ENCODE peak calls at places on chromosomes 11 and 22, in six cellular contexts. U is neural progenitor cell, T is iPS DF 6.9, N is psoas muscle, B is A549, I is GM12878. O is an unnamed sample. For H3K4me1, the result is how much of the 10 kb centered on the place peaks cover.

GRCh38 chr11:35030716-35031213 is 108.2 kb upstream of the CD44 start:
- DNase-seq in U (no peak), T (no peak), N (peak), B (peak), I (no peak), O (peak)

GRCh38 chr22:37777122-37777687 is 30.5 kb upstream of the GCAT start:
- DNase-seq in U (no peak), T (no peak), N (peak), B (no peak), I (peak), O (peak)

GRCh38 chr22:35995772-35996171 is 32.9 kb downstream of the RBFOX2 start:
- DNase-seq in U (no peak), T (no peak), N (peak), B (no peak), I (no peak), O (peak)

GRCh38 chr22:17633217-17633997 is 4.9 kb upstream of the ATP6V1E1 start:
- DNase-seq in U (no peak), T (no peak), N (no peak), B (peak), I (no peak), O (peak)

GRCh38 chr11:12876988-12877387 is 132.1 kb upstream of the RASSF10 start:
- DNase-seq in U (no peak), T (no peak), N (no peak), B (no peak), I (no peak), O (peak)

GRCh38 chr11:85828640-85828978 is 17.7 kb upstream of the SYTL2 start:
- DNase-seq in U (no peak), T (no peak), N (no peak), B (peak), I (no peak), O (no peak)

GRCh38 chr11:116782728-116783127 is 5.1 kb downstream of the ZPR1 start:
- DNase-seq in U (no peak), T (no peak), N (no peak), B (no peak), I (no peak), O (no peak)

GRCh38 chr11:67522844-67523555 is at the start of gene CABP2:
- DNase-seq in U (peak), T (no peak), N (no peak), B (no peak), I (no peak), O (no peak)

GRCh38 chr11:77762426-77762825 is 58.1 kb downstream of the RSF1 start:
- DNase-seq in U (no peak), T (no peak), N (no peak), B (no peak), I (no peak), O (no peak)

GRCh38 chr11:113538801-113539200 is 63.6 kb upstream of the DRD2 start:
- DNase-seq in U (no peak), T (no peak), N (no peak), B (no peak), I (no peak), O (no peak)

GRCh38 chr22:39519681-39520053 is 695 bp upstream of the ATF4 start:
- DNase-seq in U (peak), T (no peak), N (peak), B (peak), I (no peak), O (peak)

GRCh38 chr11:114088836-114089235 is 29.3 kb downstream of the ZBTB16 start:
- DNase-seq in U (no peak), T (no peak), N (peak), B (no peak), I (no peak), O (no peak)

GRCh38 chr22:40797427-40797826 is 21.7 kb downstream of the SLC25A17 start:
- DNase-seq in U (no peak), T (no peak), N (no peak), B (no peak), I (no peak), O (no peak)

GRCh38 chr11:28858076-28858475 is 749.9 kb downstream of the METTL15 start:
- DNase-seq in U (no peak), T (no peak), N (no peak), B (no peak), I (no peak), O (no peak)

GRCh38 chr11:72553748-72554147 is 119.4 kb upstream of the CLPB start:
- DNase-seq in U (peak), T (peak), N (no peak), B (peak), I (no peak), O (no peak)

GRCh38 chr11:315516-315994 is 1.7 kb downstream of the IFITM1 start:
- DNase-seq in U (no peak), T (no peak), N (peak), B (no peak), I (no peak), O (no peak)

GRCh38 chr22:49968831-49969661 is 8.5 kb downstream of the PIM3 start:
- DNase-seq in U (peak), T (no peak), N (peak), B (no peak), I (no peak), O (peak)

GRCh38 chr22:27203276-27203660 is 545.9 kb downstream of the MIAT start:
- DNase-seq in U (no peak), T (no peak), N (no peak), B (no peak), I (no peak), O (no peak)

GRCh38 chr11:68816251-68816776 is 25.4 kb downstream of the CPT1A start:
- DNase-seq in U (peak), T (no peak), N (no peak), B (no peak), I (no peak), O (no peak)

GRCh38 chr11:8604078-8604723 is 10.2 kb upstream of the STK33 start:
- DNase-seq in U (peak), T (no peak), N (peak), B (peak), I (no peak), O (peak)

GRCh38 chr11:73237471-73238290 is 19.6 kb downstream of the P2RY2 start:
- DNase-seq in U (no peak), T (no peak), N (peak), B (no peak), I (no peak), O (peak)

DNA sequence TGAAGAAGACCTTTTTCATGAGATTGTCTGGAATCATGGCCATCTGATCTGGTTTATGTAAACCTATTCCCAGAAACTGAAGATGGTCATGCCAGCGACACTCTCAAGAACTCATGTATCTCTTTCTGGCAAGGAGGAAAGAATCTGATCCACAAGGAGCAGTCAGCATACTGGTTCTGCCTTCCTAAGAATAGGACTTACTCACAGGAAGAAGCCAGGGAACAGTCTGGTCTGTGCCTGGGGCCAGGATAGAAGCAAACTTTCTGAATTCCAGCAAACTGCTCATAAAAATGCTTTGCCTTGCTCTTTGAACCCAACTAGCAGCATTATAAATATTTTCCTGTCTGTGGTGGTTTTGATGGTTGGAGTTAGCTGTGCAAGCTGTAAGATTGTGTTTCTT is 628.1 kb upstream of the ANO5 start:
- DNase-seq in U (no peak), T (no peak), N (no peak), B (peak), I (no peak), O (no peak)
- H3K4me1 ChIP-seq in U (under half), T (under half), N (under half), B (half or more), I (under half), O (under half)

DNA sequence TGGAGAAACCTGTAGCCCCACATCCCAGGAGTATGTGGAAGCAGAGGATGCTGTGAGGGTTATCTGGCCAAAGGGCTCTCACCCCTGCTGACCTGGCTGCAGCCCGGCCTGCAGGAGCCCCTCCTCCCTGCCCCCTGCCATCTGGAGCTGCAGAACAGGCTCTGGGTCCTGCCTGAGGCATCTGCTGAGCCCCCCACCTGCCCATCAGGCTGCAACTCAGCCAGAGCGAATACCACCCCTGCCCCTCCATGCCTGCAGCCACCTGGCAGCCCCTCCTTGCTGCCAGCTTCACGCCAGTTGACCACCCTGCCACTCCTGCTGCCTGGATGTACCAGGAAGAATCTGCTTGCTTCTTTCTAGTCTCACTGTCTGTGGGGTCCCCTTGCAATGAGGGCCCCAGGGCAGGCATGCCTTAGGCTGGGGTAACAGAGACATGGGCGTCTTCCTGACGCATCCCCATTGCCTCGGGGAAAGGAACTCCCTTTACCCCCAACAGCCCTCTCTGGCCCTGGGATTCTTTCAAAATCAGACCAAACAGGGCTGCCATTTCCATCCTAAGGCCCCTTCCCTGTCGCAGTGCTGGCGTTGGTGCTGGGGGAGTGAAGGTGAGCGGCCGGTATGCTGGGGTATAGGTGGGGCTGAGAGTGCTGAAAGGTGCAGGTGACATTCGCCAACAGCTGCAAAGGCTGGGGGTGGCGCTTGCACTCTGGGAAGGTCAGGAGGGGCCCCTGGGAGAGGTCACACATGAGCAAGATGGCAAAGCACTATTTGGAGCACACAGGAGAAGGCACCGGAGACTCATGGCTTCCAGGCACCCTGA is 1334.6 kb downstream of the TBC1D22A start:
- DNase-seq in U (peak), T (no peak), N (no peak), B (no peak), I (no peak), O (no peak)
- H3K4me3 ChIP-seq in U (no peak), T (no peak), N (no peak), B (no peak), I (peak), O (no peak)

DNA sequence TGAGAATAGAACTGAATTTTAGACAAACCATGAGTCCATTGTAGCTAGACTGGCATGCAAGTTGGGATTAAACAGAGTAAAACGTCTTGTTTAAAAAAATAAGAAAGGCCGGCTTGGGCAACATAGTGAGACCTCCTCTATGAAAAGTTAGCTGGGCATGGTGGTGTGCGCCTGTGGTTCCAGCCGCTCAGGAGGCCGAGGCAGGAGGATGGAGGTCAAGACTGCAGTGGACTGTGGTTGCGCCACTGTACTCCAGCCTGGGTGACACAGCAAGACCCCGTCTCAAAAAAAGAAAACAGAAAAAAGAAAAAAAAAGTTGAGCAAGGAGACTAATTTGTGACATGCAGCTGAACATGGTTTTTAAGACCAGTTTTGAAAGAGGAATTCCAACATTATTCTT is 23.5 kb downstream of the CDPF1 start:
- DNase-seq in U (no peak), T (no peak), N (no peak), B (no peak), I (no peak), O (no peak)
- H3K27ac ChIP-seq in U (no peak), T (no peak), N (no peak), B (no peak), I (no peak), O (no peak)

GRCh38 chr11:126915430-126915829 is 85.1 kb downstream of the KIRREL3 start:
- DNase-seq in U (no peak), T (no peak), N (no peak), B (no peak), I (no peak), O (no peak)
- H3K4me1 ChIP-seq in U (under half), T (under half), N (under half), B (under half), I (under half), O (under half)

GRCh38 chr11:94544582-94544831 is 786 bp downstream of the FUT4 start:
- DNase-seq in U (no peak), T (no peak), N (no peak), B (no peak), I (no peak), O (no peak)

GRCh38 chr11:94544832-94545640 is 1.3 kb downstream of the FUT4 start:
- DNase-seq in U (peak), T (no peak), N (peak), B (no peak), I (no peak), O (no peak)

GRCh38 chr11:94546886-94547285 is 3.2 kb downstream of the FUT4 start:
- DNase-seq in U (no peak), T (no peak), N (no peak), B (no peak), I (no peak), O (no peak)

GRCh38 chr11:94543695-94544581 is at the start of gene FUT4:
- DNase-seq in U (peak), T (no peak), N (peak), B (peak), I (no peak), O (peak)

GRCh38 chr11:94545641-94546470 is 2.1 kb downstream of the FUT4 start:
- DNase-seq in U (no peak), T (no peak), N (no peak), B (no peak), I (no peak), O (no peak)
- H3K4me3 ChIP-seq in U (peak), T (peak), N (peak), B (no peak), I (peak), O (no peak)

GRCh38 chr22:30996462-30996861 is 27.4 kb downstream of the TUG1 start:
- DNase-seq in U (no peak), T (no peak), N (no peak), B (no peak), I (no peak), O (no peak)

GRCh38 chr22:30990675-30991074 is 21.6 kb downstream of the TUG1 start:
- DNase-seq in U (no peak), T (no peak), N (no peak), B (no peak), I (no peak), O (no peak)

GRCh38 chr22:30989473-30989872 is 20.4 kb downstream of the TUG1 start:
- DNase-seq in U (no peak), T (no peak), N (no peak), B (no peak), I (no peak), O (no peak)

GRCh38 chr22:30994960-30995359 is 25.9 kb downstream of the TUG1 start:
- DNase-seq in U (no peak), T (no peak), N (no peak), B (no peak), I (no peak), O (no peak)

GRCh38 chr22:30992565-30992964 is 23.5 kb downstream of the TUG1 start:
- DNase-seq in U (no peak), T (no peak), N (no peak), B (no peak), I (no peak), O (peak)
- H3K27ac ChIP-seq in U (no peak), T (no peak), N (no peak), B (no peak), I (no peak), O (no peak)

GRCh38 chr22:42938976-42939375 is 76.0 kb downstream of the PACSIN2 start:
- DNase-seq in U (no peak), T (no peak), N (no peak), B (no peak), I (no peak), O (no peak)

GRCh38 chr22:42939451-42939881 is 75.5 kb downstream of the PACSIN2 start:
- DNase-seq in U (no peak), T (no peak), N (no peak), B (peak), I (no peak), O (no peak)

GRCh38 chr22:42942351-42942750 is 72.6 kb downstream of the PACSIN2 start:
- DNase-seq in U (no peak), T (no peak), N (no peak), B (no peak), I (no peak), O (no peak)

GRCh38 chr22:42938449-42938848 is 76.5 kb downstream of the PACSIN2 start:
- DNase-seq in U (no peak), T (no peak), N (no peak), B (no peak), I (no peak), O (no peak)

GRCh38 chr22:42939941-42940653 is 74.9 kb downstream of the PACSIN2 start:
- DNase-seq in U (no peak), T (no peak), N (no peak), B (peak), I (no peak), O (peak)
- H3K4me1 ChIP-seq in U (under half), T (under half), N (half or more), B (half or more), I (under half), O (half or more)

GRCh38 chr22:42769574-42770447 is 49.1 kb upstream of the A4GALT start:
- DNase-seq in U (peak), T (no peak), N (peak), B (peak), I (peak), O (peak)
- H3K4me3 ChIP-seq in U (no peak), T (no peak), N (peak), B (no peak), I (peak), O (no peak)

O was measured in adrenal gland.